ENCODE peak calls at places on chromosomes 11 and 22, in six cellular contexts. P is hepatocyte, M is psoas muscle, Y is PC-3, Z is pancreas, N is sigmoid colon. H is an unnamed sample.

GRCh38 chr11:61711037-61711436 is 30.8 kb downstream of the DAGLA start:
- DNase-seq in M (no peak), N (no peak), Y (no peak), Z (no peak), P (no peak), H (no peak)

GRCh38 chr11:96341237-96342130 is 1.5 kb downstream of the MAML2 start:
- DNase-seq in N (peak; percentile 79), Z (peak; percentile 30), P (peak; percentile 57), Y (peak; percentile 52), M (peak; percentile 70), H (no peak)

GRCh38 chr22:32206774-32207758 is 2.2 kb upstream of the RFPL2 start:
- DNase-seq in N (no peak), P (peak; percentile 39), M (no peak), Z (no peak), Y (peak; percentile 48), H (peak; percentile 17)

GRCh38 chr11:88345408-88345807 is 7.9 kb upstream of the CTSC start:
- DNase-seq in Z (no peak), M (no peak), N (no peak), Y (peak; percentile 65), P (no peak), H (no peak)

GRCh38 chr11:130525307-130525706 is 76.9 kb downstream of the ADAMTS15 start:
- DNase-seq in M (no peak), P (no peak), N (no peak), Z (no peak), Y (no peak), H (no peak)

GRCh38 chr22:37167176-37167980 is 17.7 kb upstream of the IL2RB start:
- DNase-seq in Y (no peak), N (peak; percentile 59), Z (no peak), P (no peak), M (peak; percentile 41), H (no peak)

GRCh38 chr11:59918494-59918893 is 19.7 kb upstream of the OOSP1 start:
- DNase-seq in P (no peak), M (no peak), Y (peak; percentile 31), N (no peak), Z (no peak), H (peak; percentile 41)

GRCh38 chr11:121358775-121359174 is 66.2 kb downstream of the SC5D start:
- DNase-seq in Z (no peak), P (no peak), M (no peak), Y (no peak), N (no peak), H (no peak)

GRCh38 chr11:6635082-6635932 is 16.1 kb upstream of the TPP1 start:
- DNase-seq in P (peak; percentile 51), Y (no peak), N (peak; percentile 80), Z (no peak), M (peak; percentile 81), H (no peak)

GRCh38 chr11:64865286-64866172 is 12.9 kb downstream of the EHD1 start:
- DNase-seq in P (no peak), M (no peak), Y (peak; percentile 46), Z (no peak), N (no peak), H (no peak)
- H3K4me3 ChIP-seq in P (no peak overlapping the region), M (peak overlapping the region; percentile 46), Y (no peak overlapping the region), Z (no peak overlapping the region), N (peak overlapping the region; percentile 17), H (no peak overlapping the region)

GRCh38 chr11:73347067-73347466 is 29.1 kb upstream of the RELT start:
- DNase-seq in N (no peak), P (no peak), Z (no peak), M (no peak), Y (no peak), H (no peak)

GRCh38 chr11:73343076-73343833 is 32.9 kb upstream of the RELT start:
- DNase-seq in Y (peak; percentile 21), P (no peak), Z (no peak), N (no peak), M (no peak), H (no peak)

GRCh38 chr11:73344191-73344607 is 32.0 kb upstream of the RELT start:
- DNase-seq in M (no peak), Z (no peak), N (peak; percentile 83), P (no peak), Y (no peak), H (no peak)

GRCh38 chr11:73346186-73346935 is 29.8 kb upstream of the RELT start:
- DNase-seq in Y (no peak), P (no peak), M (no peak), Z (no peak), N (no peak), H (no peak)

DNA sequence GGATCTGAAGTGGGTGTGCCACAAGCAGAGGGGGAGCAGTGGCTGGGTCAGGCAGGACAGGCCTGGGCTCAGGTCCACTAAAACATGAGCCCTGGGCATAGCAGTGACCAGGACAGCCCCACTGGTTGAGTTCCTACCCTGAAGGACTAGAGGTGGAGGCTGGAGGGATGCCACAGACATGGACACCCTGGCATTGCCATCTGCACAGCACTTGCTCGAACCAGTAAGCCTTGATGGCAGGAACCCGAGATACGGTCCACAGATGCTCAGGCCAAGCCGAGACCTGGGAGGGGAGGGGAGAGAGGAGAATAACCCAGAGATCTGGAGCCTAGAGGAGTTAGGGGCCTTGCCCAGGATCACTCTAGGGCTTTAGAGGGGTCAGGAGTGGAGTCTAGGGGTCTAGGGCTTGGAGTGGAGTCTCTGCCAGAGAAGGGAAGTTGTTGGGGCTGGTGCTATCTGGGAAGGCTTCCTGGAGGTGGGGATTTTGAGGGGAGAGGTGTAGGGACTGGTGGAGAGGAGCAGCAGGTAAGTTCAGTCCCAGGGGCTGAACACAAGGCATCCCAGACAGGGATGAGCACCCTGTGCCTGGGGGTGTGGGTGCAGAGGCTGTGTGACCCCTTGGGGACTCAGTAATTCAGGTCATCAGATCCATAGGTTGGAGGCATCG is 30.6 kb upstream of the RELT start:
- DNase-seq in Z (no peak), Y (no peak), M (no peak), P (no peak), N (no peak), H (no peak)
- H3K27ac ChIP-seq in Z (no peak overlapping the region), Y (no peak overlapping the region), M (no peak overlapping the region), P (no peak overlapping the region), N (peak overlapping the region; percentile 56), H (no peak overlapping the region)

DNA sequence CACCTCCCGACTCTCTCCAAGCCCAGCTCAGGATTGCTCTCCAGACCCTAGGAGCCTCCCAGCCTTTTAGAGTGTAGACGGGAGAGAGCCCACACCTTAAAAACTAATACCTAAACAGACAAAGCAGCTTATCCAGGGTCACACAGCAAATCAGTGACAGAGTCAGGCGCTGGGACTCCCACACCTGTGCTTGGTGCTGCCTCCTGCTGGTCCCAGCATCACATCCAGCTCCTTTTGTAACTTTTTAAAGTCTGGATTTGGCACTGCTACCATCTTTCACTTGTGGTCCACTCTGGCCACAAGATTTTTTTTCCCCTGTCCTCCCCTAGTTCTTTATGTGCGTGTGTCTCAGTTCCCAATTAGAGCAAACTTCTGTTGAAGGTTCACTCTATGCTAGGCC is 4.7 kb downstream of the ANO1 start:
- DNase-seq in M (no peak), Y (peak; percentile 45), N (no peak), P (no peak), Z (no peak), H (no peak)
- TF ChIP-seq CTCF in M (no peak), Y (peak; percentile 75), N (no peak), P (peak; percentile 28), Z (no peak), H (no peak)

DNA sequence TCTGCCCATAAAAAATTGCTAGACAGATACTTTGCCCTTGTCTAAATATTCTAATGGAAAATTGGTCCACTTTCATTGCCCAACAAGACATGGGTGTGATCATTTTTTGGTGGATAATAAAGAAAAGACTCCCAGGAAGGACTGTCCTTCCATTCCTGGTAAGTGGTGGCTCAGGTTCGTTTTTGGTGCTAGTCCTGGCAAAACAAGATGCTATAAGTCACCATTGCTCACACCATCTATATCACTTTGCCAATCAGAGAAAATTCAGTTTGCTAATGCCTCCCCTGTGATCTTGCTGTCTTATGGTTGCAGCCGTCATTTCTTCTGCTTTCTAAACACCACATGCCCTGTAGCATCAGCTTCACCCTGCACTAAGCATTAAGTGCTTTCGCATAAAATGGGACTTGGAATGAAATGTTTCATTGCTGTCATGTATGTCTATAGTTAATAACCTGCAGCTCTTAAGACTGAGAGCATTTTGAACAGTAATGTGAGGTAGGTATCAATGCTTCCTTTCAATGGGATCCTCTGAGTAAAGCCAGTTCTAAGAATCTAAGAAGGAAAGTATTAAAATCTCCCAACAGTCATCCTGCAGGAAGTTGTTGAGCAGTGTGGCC is 108.4 kb downstream of the DBX1 start:
- DNase-seq in Y (no peak), N (no peak), P (no peak), M (no peak), Z (no peak), H (no peak)
- H3K4me3 ChIP-seq in Y (no peak overlapping the region), N (no peak overlapping the region), P (no peak overlapping the region), M (no peak overlapping the region), Z (no peak overlapping the region), H (no peak overlapping the region)

GRCh38 chr22:20868225-20868944 is 9.6 kb downstream of the SNAP29 start:
- DNase-seq in Y (no peak), P (no peak), N (no peak), Z (no peak), M (no peak), H (no peak)

GRCh38 chr22:20867179-20868099 is 8.6 kb downstream of the SNAP29 start:
- DNase-seq in Y (no peak), P (peak; percentile 62), Z (peak; percentile 12), N (peak; percentile 71), M (peak; percentile 56), H (peak; percentile 31)

GRCh38 chr22:20865869-20866445 is 7.2 kb downstream of the SNAP29 start:
- DNase-seq in Z (no peak), M (no peak), N (no peak), P (no peak), Y (no peak), H (no peak)

GRCh38 chr22:20865331-20865730 is 6.5 kb downstream of the SNAP29 start:
- DNase-seq in Y (no peak), Z (no peak), M (no peak), P (no peak), N (no peak), H (no peak)

DNA sequence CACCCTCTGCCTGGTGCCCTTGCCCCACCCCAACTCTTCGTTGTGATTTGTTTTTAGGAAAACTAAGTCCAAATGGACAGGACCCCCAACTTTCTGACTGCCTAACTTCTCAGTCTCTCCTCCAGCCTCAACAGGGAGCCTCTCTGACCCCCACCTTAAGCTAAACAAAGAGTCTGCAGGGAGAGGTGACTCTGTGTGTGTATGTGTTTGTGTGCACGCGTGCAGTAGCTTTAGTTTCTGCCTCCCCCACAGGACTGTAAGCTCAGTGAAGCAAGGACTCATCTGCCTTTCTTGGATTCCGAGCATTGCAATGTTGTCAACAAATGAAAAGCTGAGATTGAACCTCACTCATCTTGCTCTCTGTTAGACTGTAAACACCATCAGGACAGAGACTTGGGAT is 7.9 kb downstream of the SNAP29 start:
- DNase-seq in Z (no peak), P (no peak), N (no peak), M (no peak), Y (no peak), H (no peak)
- H3K27ac ChIP-seq in Z (peak overlapping the region; percentile 71), P (peak overlapping the region; percentile 86), N (peak overlapping the region; percentile 46), M (peak overlapping the region; percentile 67), Y (no peak overlapping the region), H (peak overlapping the region; percentile 89)

DNA sequence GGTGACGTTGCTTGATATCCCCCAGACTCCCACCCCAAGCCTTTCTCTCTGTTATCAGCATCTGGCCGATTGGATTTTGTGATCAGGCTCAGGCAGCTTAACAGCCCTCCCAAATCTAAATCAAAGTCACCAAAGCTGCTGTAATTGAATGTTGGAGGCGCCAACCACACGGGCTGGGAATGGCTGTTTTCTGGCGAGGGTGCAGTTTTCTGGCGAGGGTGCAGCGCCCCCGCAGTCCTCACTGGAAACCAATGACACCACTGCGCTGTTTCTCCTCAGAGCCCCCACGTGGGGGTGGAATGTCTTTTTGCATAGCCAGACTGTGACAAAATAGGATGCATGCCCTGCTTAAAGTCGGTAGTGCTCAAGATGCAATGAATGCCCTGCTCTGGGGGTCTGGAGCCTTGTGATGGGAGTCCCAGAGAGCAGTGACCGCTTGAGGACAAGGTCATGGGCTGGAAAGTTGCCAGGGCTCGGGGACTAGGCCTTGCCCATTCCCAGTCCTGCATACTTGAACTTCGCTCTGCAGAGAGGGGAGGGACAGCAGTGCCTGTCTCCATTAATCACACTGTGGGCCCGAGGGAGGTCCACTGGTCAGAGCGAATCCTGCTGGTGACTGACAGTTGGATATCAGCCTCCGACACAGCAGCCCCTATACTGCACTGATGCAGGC is 105.3 kb downstream of the MORC2 start:
- DNase-seq in M (no peak), N (peak; percentile 50), Z (no peak), P (peak; percentile 69), Y (no peak), H (peak; percentile 7)
- TF ChIP-seq CTCF in M (no peak), N (no peak), Z (no peak), P (no peak), Y (no peak), H (peak; percentile 15)

H was measured in cardiac muscle cell.